ENCODE peak calls at places on chromosomes 2 and 18, in five cellular contexts. One of them, this sample, is unnamed.
A peak's percentile ranks its signal among the peaks of the same experiment; 100 is the strongest.

GRCh38 chr18:75172299-75173124 is 36.4 kb downstream of the PTGR3 start:
- DNase-seq in SK-N-SH: no peak
- DNase-seq in CD4-positive, CD25-positive, alpha-beta regulatory T cell: no peak
- DNase-seq in stomach: no peak
- DNase-seq in sigmoid colon: no peak
- DNase-seq in this sample: no peak

GRCh38 chr2:187138240-187138639 is 289.3 kb upstream of the ZSWIM2 start:
- DNase-seq in SK-N-SH: peak; percentile 3
- DNase-seq in stomach: no peak
- DNase-seq in sigmoid colon: no peak
- DNase-seq in CD4-positive, CD25-positive, alpha-beta regulatory T cell: no peak
- DNase-seq in this sample: peak; percentile 15

GRCh38 chr2:203533696-203534471 is 1.2 kb downstream of the RAPH1 start:
- DNase-seq in stomach: no peak
- DNase-seq in SK-N-SH: peak; percentile 19
- DNase-seq in CD4-positive, CD25-positive, alpha-beta regulatory T cell: peak; percentile 73
- DNase-seq in sigmoid colon: no peak
- DNase-seq in this sample: no peak

GRCh38 chr2:125656190-125656589 is 999.8 kb upstream of the GYPC start:
- DNase-seq in stomach: no peak
- DNase-seq in CD4-positive, CD25-positive, alpha-beta regulatory T cell: no peak
- DNase-seq in sigmoid colon: no peak
- DNase-seq in SK-N-SH: no peak
- DNase-seq in this sample: no peak

GRCh38 chr2:235551965-235552364 is 58.1 kb downstream of the AGAP1 start:
- DNase-seq in CD4-positive, CD25-positive, alpha-beta regulatory T cell: no peak
- DNase-seq in stomach: peak; percentile 68
- DNase-seq in sigmoid colon: no peak
- DNase-seq in SK-N-SH: peak; percentile 76
- DNase-seq in this sample: no peak

GRCh38 chr2:222610746-222611145 is 45.1 kb downstream of the FARSB start:
- DNase-seq in CD4-positive, CD25-positive, alpha-beta regulatory T cell: no peak
- DNase-seq in SK-N-SH: no peak
- DNase-seq in stomach: no peak
- DNase-seq in sigmoid colon: no peak
- DNase-seq in this sample: no peak

GRCh38 chr2:216632952-216633615 is at the start of gene IGFBP2:
- DNase-seq in stomach: peak; percentile 73
- DNase-seq in SK-N-SH: peak; percentile 96
- DNase-seq in CD4-positive, CD25-positive, alpha-beta regulatory T cell: peak; percentile 12
- DNase-seq in sigmoid colon: no peak
- DNase-seq in this sample: no peak

GRCh38 chr18:64032312-64032711 is 62.4 kb downstream of the SERPINB8 start:
- DNase-seq in stomach: no peak
- DNase-seq in CD4-positive, CD25-positive, alpha-beta regulatory T cell: no peak
- DNase-seq in sigmoid colon: no peak
- DNase-seq in SK-N-SH: no peak
- DNase-seq in this sample: no peak

GRCh38 chr2:129248183-129248582 is 731.3 kb upstream of the RAB6C start:
- DNase-seq in CD4-positive, CD25-positive, alpha-beta regulatory T cell: no peak
- DNase-seq in SK-N-SH: no peak
- DNase-seq in sigmoid colon: no peak
- DNase-seq in stomach: peak; percentile 48
- DNase-seq in this sample: no peak

DNA sequence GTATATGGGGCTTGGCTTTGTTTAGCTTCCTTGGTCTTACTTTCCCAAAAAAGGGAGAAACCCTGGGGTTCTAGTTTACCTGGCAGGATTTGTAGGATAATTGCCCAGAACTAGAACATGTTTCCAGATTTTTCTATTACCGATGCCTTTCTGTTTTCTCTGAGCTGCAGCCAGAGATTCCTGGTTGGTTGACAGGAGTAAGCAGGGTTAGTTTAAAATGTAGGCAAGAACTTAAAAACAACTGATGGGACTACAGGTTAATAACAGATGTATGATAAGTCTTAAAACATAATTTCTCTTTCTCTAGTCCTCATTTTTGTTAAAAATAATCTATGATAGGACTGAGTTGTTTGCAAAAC is 38.9 kb upstream of the GMCL1 start:
- DNase-seq in CD4-positive, CD25-positive, alpha-beta regulatory T cell: no peak
- DNase-seq in stomach: no peak
- DNase-seq in sigmoid colon: no peak
- DNase-seq in SK-N-SH: no peak
- DNase-seq in this sample: no peak
- H3K27ac ChIP-seq in CD4-positive, CD25-positive, alpha-beta regulatory T cell: no peak overlapping the region
- H3K27ac ChIP-seq in stomach: peak overlapping the region; percentile 67
- H3K27ac ChIP-seq in sigmoid colon: peak overlapping the region; percentile 73
- H3K27ac ChIP-seq in SK-N-SH: no peak overlapping the region
- H3K27ac ChIP-seq in this sample: no peak overlapping the region

GRCh38 chr18:35862115-35862640 is 110.3 kb upstream of the RMP24 start:
- DNase-seq in sigmoid colon: no peak
- DNase-seq in CD4-positive, CD25-positive, alpha-beta regulatory T cell: no peak
- DNase-seq in SK-N-SH: no peak
- DNase-seq in stomach: no peak
- DNase-seq in this sample: no peak

GRCh38 chr18:35856178-35856577 is 116.3 kb upstream of the RMP24 start:
- DNase-seq in SK-N-SH: no peak
- DNase-seq in sigmoid colon: no peak
- DNase-seq in stomach: no peak
- DNase-seq in CD4-positive, CD25-positive, alpha-beta regulatory T cell: no peak
- DNase-seq in this sample: no peak

GRCh38 chr18:35861367-35862114 is 110.9 kb upstream of the RMP24 start:
- DNase-seq in stomach: no peak
- DNase-seq in SK-N-SH: no peak
- DNase-seq in sigmoid colon: no peak
- DNase-seq in CD4-positive, CD25-positive, alpha-beta regulatory T cell: no peak
- DNase-seq in this sample: no peak
- H3K4me3 ChIP-seq in stomach: no peak overlapping the region
- H3K4me3 ChIP-seq in SK-N-SH: no peak overlapping the region
- H3K4me3 ChIP-seq in sigmoid colon: no peak overlapping the region
- H3K4me3 ChIP-seq in CD4-positive, CD25-positive, alpha-beta regulatory T cell: no peak overlapping the region
- H3K4me3 ChIP-seq in this sample: no peak overlapping the region

DNA sequence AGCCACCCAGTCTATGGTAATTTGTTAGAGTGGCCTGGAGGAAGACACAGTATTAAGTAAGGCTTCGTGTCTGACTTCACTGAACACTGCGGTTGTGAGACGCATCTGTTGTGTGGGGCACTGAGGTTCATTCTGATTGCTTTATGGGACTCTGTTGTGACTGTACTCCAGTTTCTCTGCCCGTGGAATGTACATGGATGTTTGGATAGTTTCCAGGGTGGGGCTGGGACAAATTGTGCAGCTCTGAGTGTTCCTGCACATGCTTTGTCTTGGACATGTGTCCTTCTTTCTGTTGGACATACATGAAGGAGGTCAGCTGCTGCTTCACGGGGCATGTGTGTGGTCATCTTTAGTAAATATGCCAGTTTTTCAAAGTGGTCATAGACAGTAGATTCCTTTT is 58.5 kb downstream of the ODC1 start:
- DNase-seq in SK-N-SH: no peak
- DNase-seq in stomach: peak; percentile 64
- DNase-seq in CD4-positive, CD25-positive, alpha-beta regulatory T cell: no peak
- DNase-seq in sigmoid colon: no peak
- DNase-seq in this sample: no peak
- H3K27ac ChIP-seq in SK-N-SH: peak overlapping the region; percentile 96
- H3K27ac ChIP-seq in stomach: peak overlapping the region; percentile 38
- H3K27ac ChIP-seq in CD4-positive, CD25-positive, alpha-beta regulatory T cell: no peak overlapping the region
- H3K27ac ChIP-seq in sigmoid colon: no peak overlapping the region
- H3K27ac ChIP-seq in this sample: no peak overlapping the region

GRCh38 chr2:173651891-173652290 is 297.2 kb downstream of the CDCA7 start:
- DNase-seq in sigmoid colon: no peak
- DNase-seq in stomach: no peak
- DNase-seq in SK-N-SH: no peak
- DNase-seq in CD4-positive, CD25-positive, alpha-beta regulatory T cell: no peak
- DNase-seq in this sample: no peak
- H3K4me3 ChIP-seq in sigmoid colon: no peak overlapping the region
- H3K4me3 ChIP-seq in stomach: no peak overlapping the region
- H3K4me3 ChIP-seq in SK-N-SH: no peak overlapping the region
- H3K4me3 ChIP-seq in CD4-positive, CD25-positive, alpha-beta regulatory T cell: no peak overlapping the region
- H3K4me3 ChIP-seq in this sample: no peak overlapping the region

This sample was measured in left lung.